ENCODE peak calls at places on chromosomes 4 and X, in eight cellular contexts. E is IMR-90, S is body of pancreas, G is heart left ventricle, M is lower leg skin, W is esophagus muscularis mucosa, I is tibial nerve, Q is suprapubic skin. O is an unnamed sample.

GRCh38 chr4:7348946-7349900 is 85.5 kb downstream of the PSAPL1 start:
- DNase-seq in I (no peak), G (peak; percentile 36), W (no peak), S (no peak), Q (no peak), E (no peak), M (no peak), O (no peak)

GRCh38 chr4:7964890-7965662 is 25.4 kb upstream of the AFAP1 start:
- DNase-seq in I (peak; percentile 63), M (peak; percentile 67), G (no peak), S (peak; percentile 40), E (peak; percentile 71), Q (no peak), W (no peak), O (no peak)

GRCh38 chr4:16250665-16251365 is 24.5 kb upstream of the TAPT1 start:
- DNase-seq in G (no peak), S (no peak), I (no peak), W (no peak), E (peak; percentile 49), Q (no peak), M (no peak), O (no peak)

GRCh38 chr4:185634066-185634652 is 98.9 kb upstream of the PDLIM3 start:
- DNase-seq in G (no peak), M (no peak), E (peak; percentile 7), I (no peak), W (no peak), S (no peak), Q (no peak), O (no peak)

GRCh38 chrX:45202171-45202570 is 1.5 kb upstream of the DIPK2B start:
- DNase-seq in Q (no peak), E (no peak), S (no peak), G (no peak), W (no peak), I (no peak), M (no peak), O (no peak)

GRCh38 chr4:53043096-53043495 is 181.0 kb downstream of the RASL11B start:
- DNase-seq in I (no peak), Q (no peak), W (no peak), S (no peak), E (no peak), G (no peak), M (no peak), O (no peak)

GRCh38 chr4:164959896-164960295 is 17.6 kb downstream of the TRIM61 start:
- DNase-seq in G (no peak), S (no peak), E (peak; percentile 22), W (no peak), M (no peak), Q (no peak), I (no peak), O (no peak)

GRCh38 chr4:68375667-68376559 is 26.0 kb upstream of the YTHDC1 start:
- DNase-seq in Q (no peak), I (peak; percentile 33), E (peak; percentile 64), W (no peak), M (no peak), S (peak; percentile 54), G (no peak), O (peak; percentile 25)

GRCh38 chr4:55124337-55125076 is 888 bp downstream of the KDR start:
- DNase-seq in Q (no peak), G (peak; percentile 60), E (no peak), S (no peak), M (no peak), I (no peak), W (no peak), O (no peak)

GRCh38 chrX:150152036-150152435 is 211.1 kb upstream of the MAMLD1 start:
- DNase-seq in G (no peak), M (no peak), I (no peak), S (no peak), W (peak; percentile 26), Q (no peak), E (no peak), O (no peak)

GRCh38 chr4:134202557-134202956 is 968 bp upstream of the PABPC4L start:
- DNase-seq in E (no peak), I (no peak), S (peak; percentile 9), W (no peak), M (no peak), Q (no peak), G (no peak), O (no peak)

GRCh38 chr4:134200811-134201215 is 776 bp downstream of the PABPC4L start:
- DNase-seq in I (no peak), M (no peak), S (no peak), E (no peak), W (no peak), Q (no peak), G (peak; percentile 27), O (no peak)

GRCh38 chr4:134202136-134202535 is 547 bp upstream of the PABPC4L start:
- DNase-seq in I (no peak), E (no peak), S (no peak), G (no peak), W (no peak), M (no peak), Q (no peak), O (no peak)

DNA sequence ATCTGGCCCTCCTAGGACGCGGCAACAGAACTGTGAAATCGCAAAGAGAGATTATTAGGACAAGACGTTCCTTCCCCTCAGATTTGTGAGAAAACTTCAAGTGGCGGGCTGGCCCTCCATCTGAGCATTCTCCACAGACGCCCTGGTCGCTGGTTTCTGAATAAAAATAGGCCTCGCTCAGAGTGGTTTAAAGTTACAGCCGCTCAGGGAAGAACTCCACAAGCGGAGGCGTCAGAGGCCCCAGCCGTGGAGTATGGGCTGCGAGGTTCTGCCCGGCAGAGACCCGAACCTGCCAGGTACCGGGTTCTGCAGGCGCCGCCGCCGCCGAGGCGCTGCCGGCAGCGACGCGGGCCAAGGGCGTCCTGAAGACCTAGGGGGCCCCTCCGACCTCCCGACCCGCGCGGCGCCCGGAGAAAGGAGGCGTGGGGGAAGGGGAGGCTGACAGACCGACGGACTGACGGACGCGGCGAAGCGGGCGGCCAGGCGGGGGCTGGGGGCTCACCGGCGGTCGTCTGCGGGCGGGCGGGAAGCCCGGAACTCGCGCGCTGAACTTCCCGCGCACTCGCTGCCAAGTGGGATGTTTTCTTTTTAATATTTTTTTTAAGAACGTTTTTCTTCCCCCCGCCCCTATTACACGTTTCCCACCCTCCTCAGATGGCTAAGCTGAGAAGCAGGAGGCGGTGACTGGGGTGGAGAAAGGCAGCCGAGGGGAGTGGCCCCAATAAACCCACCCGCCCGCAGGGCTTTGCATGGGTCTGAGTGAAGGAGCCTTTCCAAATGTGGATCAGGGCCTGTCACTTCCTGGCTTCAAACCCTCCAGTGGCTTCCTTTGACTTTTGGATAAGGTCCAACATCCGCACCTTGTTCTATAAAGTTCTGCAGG is at the start of gene PABPC4L:
- DNase-seq in S (peak; percentile 49), E (peak; percentile 24), I (peak; percentile 9), Q (no peak), W (no peak), M (no peak), G (peak; percentile 69), O (peak; percentile 23)
- TF ChIP-seq POLR2A in S (no peak), E (no peak), I (no peak), Q (no peak), W (no peak), M (no peak), G (no peak), O (no peak)

GRCh38 chr4:77104405-77105292 is 28.9 kb upstream of the CCNI start:
- DNase-seq in W (peak; percentile 93), E (no peak), G (peak; percentile 81), Q (peak; percentile 88), S (peak; percentile 75), M (peak; percentile 82), I (peak; percentile 55), O (no peak)

GRCh38 chr4:77095101-77095826 is 19.5 kb upstream of the CCNI start:
- DNase-seq in Q (peak; percentile 93), G (peak; percentile 83), E (peak; percentile 31), I (peak; percentile 83), S (peak; percentile 88), M (peak; percentile 79), W (no peak), O (no peak)

GRCh38 chr4:77100234-77100633 is 24.4 kb upstream of the CCNI start:
- DNase-seq in Q (no peak), G (no peak), E (no peak), S (no peak), I (no peak), M (no peak), W (peak; percentile 74), O (no peak)
- TF ChIP-seq POLR2A in Q (no peak), G (no peak), E (no peak), S (no peak), I (no peak), M (no peak), W (no peak), O (no peak)

DNA sequence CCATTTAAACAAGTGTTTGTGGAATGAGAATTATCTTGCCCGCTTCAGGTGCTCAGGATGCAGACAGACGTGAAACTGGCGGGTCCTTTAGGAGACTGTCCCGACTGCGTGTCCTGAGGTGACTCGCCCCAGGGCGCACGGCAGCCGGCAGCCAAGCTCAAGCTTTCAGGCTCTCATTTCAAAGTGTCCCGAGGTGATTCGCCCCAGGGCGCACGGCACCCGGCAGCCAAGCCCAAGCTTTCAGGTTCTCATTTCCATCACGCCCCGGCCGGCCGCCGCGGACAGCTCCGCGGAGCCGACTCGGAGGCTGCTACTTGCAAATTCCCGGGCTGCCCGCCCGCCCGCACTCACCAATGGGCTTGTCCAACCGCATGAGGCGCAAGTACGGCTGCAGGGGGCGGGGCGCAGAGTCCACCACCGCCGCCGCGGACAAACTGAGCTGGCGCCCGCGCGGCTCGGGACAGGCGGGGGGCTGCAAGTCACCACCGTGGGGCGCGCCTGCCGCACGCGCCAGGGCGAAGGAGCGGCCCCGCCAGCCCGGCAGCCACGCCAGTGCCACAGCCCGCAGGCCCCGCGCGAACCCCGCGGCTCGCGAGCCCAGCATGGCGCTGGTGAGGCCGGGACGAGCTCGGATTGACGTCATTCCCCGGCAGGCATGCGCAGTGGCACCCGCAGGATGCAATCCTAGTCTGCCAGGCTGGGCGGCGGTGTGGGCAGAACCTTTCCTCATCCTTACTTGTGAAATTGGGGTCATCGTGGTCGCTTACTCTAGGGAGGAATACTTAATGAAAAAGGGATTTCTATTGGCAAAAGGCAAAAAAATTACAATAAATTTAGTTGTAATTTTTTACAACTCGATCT is at the start of gene COQ2:
- DNase-seq in G (peak; percentile 98), W (peak; percentile 98), I (peak; percentile 92), M (peak; percentile 93), Q (peak; percentile 97), E (peak; percentile 92), S (peak; percentile 96), O (peak; percentile 75)
- TF ChIP-seq POLR2A in G (no peak), W (peak; percentile 23), I (peak; percentile 84), M (peak; percentile 32), Q (no peak), E (peak; percentile 84), S (peak; percentile 69), O (peak; percentile 94)

GRCh38 chr4:2241003-2241402 is 918 bp downstream of the HAUS3 start:
- DNase-seq in S (no peak), G (no peak), Q (no peak), E (no peak), W (no peak), I (no peak), M (no peak), O (no peak)

GRCh38 chr4:2244947-2245786 is 3.2 kb upstream of the HAUS3 start:
- DNase-seq in S (no peak), Q (peak; percentile 77), M (no peak), W (no peak), I (no peak), G (no peak), E (no peak), O (peak; percentile 9)

GRCh38 chr4:2243682-2244380 is 1.9 kb upstream of the HAUS3 start:
- DNase-seq in E (peak; percentile 18), I (peak; percentile 67), W (no peak), Q (peak; percentile 81), M (no peak), S (peak; percentile 30), G (no peak), O (peak; percentile 9)

GRCh38 chr4:2245787-2246275 is 3.9 kb upstream of the HAUS3 start:
- DNase-seq in E (no peak), Q (peak; percentile 58), I (no peak), W (no peak), G (no peak), S (no peak), M (no peak), O (no peak)

GRCh38 chr4:2241410-2242353 is at the start of the genes HAUS3 and POLN:
- DNase-seq in W (peak; percentile 99), G (peak; percentile 100), S (peak; percentile 98), E (peak; percentile 96), M (peak; percentile 96), I (peak; percentile 98), Q (peak; percentile 99), O (peak; percentile 93)
- TF ChIP-seq POLR2A in W (peak; percentile 65), G (peak; percentile 45), S (peak; percentile 73), E (peak; percentile 26), M (no peak), I (peak; percentile 89), Q (no peak), O (peak; percentile 91)

O was measured in H54.